ENCODE peak calls at places on chromosomes 5 and 9, in seven cellular contexts. One of them, this sample, is unnamed.

GRCh38 chr5:100872409-100873190 is 30.5 kb downstream of the ST8SIA4 start:
- DNase-seq in activated CD8-positive, alpha-beta memory T cell treated with anti-CD3 and anti-CD28 coated beads for 48 hours: no peak
- DNase-seq in neural progenitor cell: no peak
- DNase-seq in fibroblast of pulmonary artery: no peak
- DNase-seq in GDM1: no peak
- DNase-seq in GM03348: no peak
- DNase-seq in NCI-H1417: no peak
- DNase-seq in this sample: no peak

GRCh38 chr5:75681125-75681830 is 36.0 kb downstream of the POC5 start:
- DNase-seq in activated CD8-positive, alpha-beta memory T cell treated with anti-CD3 and anti-CD28 coated beads for 48 hours: no peak
- DNase-seq in neural progenitor cell: peak; percentile 33
- DNase-seq in fibroblast of pulmonary artery: peak; percentile 69
- DNase-seq in GDM1: no peak
- DNase-seq in GM03348: peak; percentile 28
- DNase-seq in NCI-H1417: peak; percentile 54
- DNase-seq in this sample: peak; percentile 39

GRCh38 chr9:36637491-36638270 is 65.0 kb downstream of the MELK start:
- DNase-seq in activated CD8-positive, alpha-beta memory T cell treated with anti-CD3 and anti-CD28 coated beads for 48 hours: no peak
- DNase-seq in neural progenitor cell: peak; percentile 16
- DNase-seq in fibroblast of pulmonary artery: peak; percentile 35
- DNase-seq in GDM1: no peak
- DNase-seq in GM03348: no peak
- DNase-seq in NCI-H1417: peak; percentile 4
- DNase-seq in this sample: peak; percentile 1

GRCh38 chr5:109053995-109054417 is 306.3 kb downstream of the FER start:
- DNase-seq in activated CD8-positive, alpha-beta memory T cell treated with anti-CD3 and anti-CD28 coated beads for 48 hours: no peak
- DNase-seq in neural progenitor cell: no peak
- DNase-seq in fibroblast of pulmonary artery: peak; percentile 69
- DNase-seq in GDM1: no peak
- DNase-seq in GM03348: peak; percentile 6
- DNase-seq in NCI-H1417: no peak
- DNase-seq in this sample: no peak

GRCh38 chr5:34553544-34553943 is 102.6 kb upstream of the RAI14 start:
- DNase-seq in activated CD8-positive, alpha-beta memory T cell treated with anti-CD3 and anti-CD28 coated beads for 48 hours: no peak
- DNase-seq in neural progenitor cell: no peak
- DNase-seq in fibroblast of pulmonary artery: no peak
- DNase-seq in GDM1: no peak
- DNase-seq in GM03348: no peak
- DNase-seq in NCI-H1417: no peak
- DNase-seq in this sample: no peak

GRCh38 chr5:132293066-132293991 is 865 bp upstream of the SLC22A4 start:
- DNase-seq in activated CD8-positive, alpha-beta memory T cell treated with anti-CD3 and anti-CD28 coated beads for 48 hours: peak; percentile 84
- DNase-seq in neural progenitor cell: peak; percentile 85
- DNase-seq in fibroblast of pulmonary artery: peak; percentile 94
- DNase-seq in GDM1: peak; percentile 79
- DNase-seq in GM03348: peak; percentile 93
- DNase-seq in NCI-H1417: peak; percentile 96
- DNase-seq in this sample: peak; percentile 74

GRCh38 chr9:120891255-120891954 is 14.4 kb upstream of the PHF19 start:
- DNase-seq in activated CD8-positive, alpha-beta memory T cell treated with anti-CD3 and anti-CD28 coated beads for 48 hours: no peak
- DNase-seq in neural progenitor cell: no peak
- DNase-seq in fibroblast of pulmonary artery: no peak
- DNase-seq in GDM1: no peak
- DNase-seq in GM03348: no peak
- DNase-seq in NCI-H1417: no peak
- DNase-seq in this sample: no peak

GRCh38 chr5:33210983-33211382 is 229.8 kb upstream of the TARS1 start:
- DNase-seq in activated CD8-positive, alpha-beta memory T cell treated with anti-CD3 and anti-CD28 coated beads for 48 hours: no peak
- DNase-seq in neural progenitor cell: no peak
- DNase-seq in fibroblast of pulmonary artery: no peak
- DNase-seq in GDM1: no peak
- DNase-seq in GM03348: no peak
- DNase-seq in NCI-H1417: no peak
- DNase-seq in this sample: no peak

GRCh38 chr5:98909363-98909762 is 19.4 kb downstream of the CHD1 start:
- DNase-seq in activated CD8-positive, alpha-beta memory T cell treated with anti-CD3 and anti-CD28 coated beads for 48 hours: no peak
- DNase-seq in neural progenitor cell: no peak
- DNase-seq in fibroblast of pulmonary artery: no peak
- DNase-seq in GDM1: no peak
- DNase-seq in GM03348: peak; percentile 3
- DNase-seq in NCI-H1417: no peak
- DNase-seq in this sample: no peak

GRCh38 chr5:17132444-17133083 is 84.9 kb upstream of the BASP1 start:
- DNase-seq in activated CD8-positive, alpha-beta memory T cell treated with anti-CD3 and anti-CD28 coated beads for 48 hours: no peak
- DNase-seq in neural progenitor cell: peak; percentile 43
- DNase-seq in fibroblast of pulmonary artery: peak; percentile 67
- DNase-seq in GDM1: no peak
- DNase-seq in GM03348: peak; percentile 62
- DNase-seq in NCI-H1417: peak; percentile 94
- DNase-seq in this sample: no peak

GRCh38 chr5:121746763-121747162 is 104.9 kb upstream of the FTMT start:
- DNase-seq in activated CD8-positive, alpha-beta memory T cell treated with anti-CD3 and anti-CD28 coated beads for 48 hours: no peak
- DNase-seq in neural progenitor cell: no peak
- DNase-seq in fibroblast of pulmonary artery: no peak
- DNase-seq in GDM1: no peak
- DNase-seq in GM03348: no peak
- DNase-seq in NCI-H1417: no peak
- DNase-seq in this sample: no peak

GRCh38 chr9:136299116-136299515 is 4.8 kb downstream of the CCDC187 start:
- DNase-seq in activated CD8-positive, alpha-beta memory T cell treated with anti-CD3 and anti-CD28 coated beads for 48 hours: no peak
- DNase-seq in neural progenitor cell: no peak
- DNase-seq in fibroblast of pulmonary artery: no peak
- DNase-seq in GDM1: no peak
- DNase-seq in GM03348: no peak
- DNase-seq in NCI-H1417: no peak
- DNase-seq in this sample: no peak

GRCh38 chr9:35756275-35756742 is 2.2 kb upstream of the MSMP start:
- DNase-seq in activated CD8-positive, alpha-beta memory T cell treated with anti-CD3 and anti-CD28 coated beads for 48 hours: no peak
- DNase-seq in neural progenitor cell: peak; percentile 85
- DNase-seq in fibroblast of pulmonary artery: peak; percentile 26
- DNase-seq in GDM1: no peak
- DNase-seq in GM03348: peak; percentile 51
- DNase-seq in NCI-H1417: no peak
- DNase-seq in this sample: no peak

GRCh38 chr5:96320797-96321196 is 112.3 kb downstream of the PCSK1 start:
- DNase-seq in activated CD8-positive, alpha-beta memory T cell treated with anti-CD3 and anti-CD28 coated beads for 48 hours: no peak
- DNase-seq in neural progenitor cell: no peak
- DNase-seq in fibroblast of pulmonary artery: no peak
- DNase-seq in GDM1: no peak
- DNase-seq in GM03348: no peak
- DNase-seq in NCI-H1417: no peak
- DNase-seq in this sample: no peak

GRCh38 chr9:133558191-133559126 is 24.0 kb downstream of the ADAMTSL2 start:
- DNase-seq in activated CD8-positive, alpha-beta memory T cell treated with anti-CD3 and anti-CD28 coated beads for 48 hours: no peak
- DNase-seq in neural progenitor cell: peak; percentile 52
- DNase-seq in fibroblast of pulmonary artery: peak; percentile 80
- DNase-seq in GDM1: no peak
- DNase-seq in GM03348: peak; percentile 92
- DNase-seq in NCI-H1417: no peak
- DNase-seq in this sample: peak; percentile 3

GRCh38 chr5:8729437-8729836 is 816.4 kb downstream of the SEMA5A start:
- DNase-seq in activated CD8-positive, alpha-beta memory T cell treated with anti-CD3 and anti-CD28 coated beads for 48 hours: no peak
- DNase-seq in neural progenitor cell: no peak
- DNase-seq in fibroblast of pulmonary artery: peak; percentile 51
- DNase-seq in GDM1: no peak
- DNase-seq in GM03348: peak; percentile 36
- DNase-seq in NCI-H1417: no peak
- DNase-seq in this sample: no peak

GRCh38 chr9:131627326-131627845 is 82.1 kb downstream of the PRRT1B start:
- DNase-seq in activated CD8-positive, alpha-beta memory T cell treated with anti-CD3 and anti-CD28 coated beads for 48 hours: no peak
- DNase-seq in neural progenitor cell: no peak
- DNase-seq in fibroblast of pulmonary artery: no peak
- DNase-seq in GDM1: no peak
- DNase-seq in GM03348: no peak
- DNase-seq in NCI-H1417: peak; percentile 40
- DNase-seq in this sample: no peak

GRCh38 chr5:100643473-100643872 is 108.3 kb downstream of the FAM174A start:
- DNase-seq in activated CD8-positive, alpha-beta memory T cell treated with anti-CD3 and anti-CD28 coated beads for 48 hours: no peak
- DNase-seq in neural progenitor cell: peak; percentile 60
- DNase-seq in fibroblast of pulmonary artery: peak; percentile 69
- DNase-seq in GDM1: no peak
- DNase-seq in GM03348: no peak
- DNase-seq in NCI-H1417: peak; percentile 81
- DNase-seq in this sample: no peak

GRCh38 chr5:95810305-95811125 is 12.0 kb downstream of the GLRX start:
- DNase-seq in activated CD8-positive, alpha-beta memory T cell treated with anti-CD3 and anti-CD28 coated beads for 48 hours: no peak
- DNase-seq in neural progenitor cell: no peak
- DNase-seq in fibroblast of pulmonary artery: no peak
- DNase-seq in GDM1: no peak
- DNase-seq in GM03348: no peak
- DNase-seq in NCI-H1417: no peak
- DNase-seq in this sample: no peak

GRCh38 chr5:147098233-147098790 is 136.5 kb upstream of the STK32A start:
- DNase-seq in activated CD8-positive, alpha-beta memory T cell treated with anti-CD3 and anti-CD28 coated beads for 48 hours: no peak
- DNase-seq in neural progenitor cell: peak; percentile 81
- DNase-seq in fibroblast of pulmonary artery: peak; percentile 64
- DNase-seq in GDM1: no peak
- DNase-seq in GM03348: peak; percentile 9
- DNase-seq in NCI-H1417: peak; percentile 90
- DNase-seq in this sample: peak; percentile 48

GRCh38 chr9:89677696-89678393 is 73.0 kb downstream of the GADD45G start:
- DNase-seq in activated CD8-positive, alpha-beta memory T cell treated with anti-CD3 and anti-CD28 coated beads for 48 hours: no peak
- DNase-seq in neural progenitor cell: peak; percentile 94
- DNase-seq in fibroblast of pulmonary artery: peak; percentile 16
- DNase-seq in GDM1: no peak
- DNase-seq in GM03348: no peak
- DNase-seq in NCI-H1417: peak; percentile 97
- DNase-seq in this sample: peak; percentile 19

GRCh38 chr9:133938670-133939258 is 53.4 kb downstream of the VAV2 start:
- DNase-seq in activated CD8-positive, alpha-beta memory T cell treated with anti-CD3 and anti-CD28 coated beads for 48 hours: no peak
- DNase-seq in neural progenitor cell: no peak
- DNase-seq in fibroblast of pulmonary artery: no peak
- DNase-seq in GDM1: no peak
- DNase-seq in GM03348: no peak
- DNase-seq in NCI-H1417: no peak
- DNase-seq in this sample: no peak

GRCh38 chr5:158268286-158268685 is 409.3 kb upstream of the CLINT1 start:
- DNase-seq in activated CD8-positive, alpha-beta memory T cell treated with anti-CD3 and anti-CD28 coated beads for 48 hours: no peak
- DNase-seq in neural progenitor cell: no peak
- DNase-seq in fibroblast of pulmonary artery: no peak
- DNase-seq in GDM1: no peak
- DNase-seq in GM03348: peak; percentile 4
- DNase-seq in NCI-H1417: no peak
- DNase-seq in this sample: no peak

GRCh38 chr9:127292415-127292814 is 27.8 kb downstream of the GARNL3 start:
- DNase-seq in activated CD8-positive, alpha-beta memory T cell treated with anti-CD3 and anti-CD28 coated beads for 48 hours: no peak
- DNase-seq in neural progenitor cell: no peak
- DNase-seq in fibroblast of pulmonary artery: no peak
- DNase-seq in GDM1: no peak
- DNase-seq in GM03348: no peak
- DNase-seq in NCI-H1417: no peak
- DNase-seq in this sample: no peak

GRCh38 chr9:130263601-130264413 is 1.8 kb upstream of the HMCN2 start:
- DNase-seq in activated CD8-positive, alpha-beta memory T cell treated with anti-CD3 and anti-CD28 coated beads for 48 hours: no peak
- DNase-seq in neural progenitor cell: no peak
- DNase-seq in fibroblast of pulmonary artery: no peak
- DNase-seq in GDM1: no peak
- DNase-seq in GM03348: no peak
- DNase-seq in NCI-H1417: no peak
- DNase-seq in this sample: no peak

GRCh38 chr5:172421-172820 is 18.9 kb upstream of the LRRC14B start:
- DNase-seq in activated CD8-positive, alpha-beta memory T cell treated with anti-CD3 and anti-CD28 coated beads for 48 hours: no peak
- DNase-seq in neural progenitor cell: no peak
- DNase-seq in fibroblast of pulmonary artery: no peak
- DNase-seq in GDM1: no peak
- DNase-seq in GM03348: no peak
- DNase-seq in NCI-H1417: no peak
- DNase-seq in this sample: no peak

GRCh38 chr9:79127661-79128060 is 444.1 kb upstream of the TLE4 start:
- DNase-seq in activated CD8-positive, alpha-beta memory T cell treated with anti-CD3 and anti-CD28 coated beads for 48 hours: no peak
- DNase-seq in neural progenitor cell: no peak
- DNase-seq in fibroblast of pulmonary artery: no peak
- DNase-seq in GDM1: no peak
- DNase-seq in GM03348: peak; percentile 44
- DNase-seq in NCI-H1417: no peak
- DNase-seq in this sample: no peak

GRCh38 chr5:78293856-78294249 is 645 bp downstream of the AP3B1 start:
- DNase-seq in activated CD8-positive, alpha-beta memory T cell treated with anti-CD3 and anti-CD28 coated beads for 48 hours: no peak
- DNase-seq in neural progenitor cell: peak; percentile 19
- DNase-seq in fibroblast of pulmonary artery: no peak
- DNase-seq in GDM1: no peak
- DNase-seq in GM03348: peak; percentile 5
- DNase-seq in NCI-H1417: peak; percentile 26
- DNase-seq in this sample: no peak

GRCh38 chr5:16644301-16644889 is 27.6 kb upstream of the RETREG1 start:
- DNase-seq in activated CD8-positive, alpha-beta memory T cell treated with anti-CD3 and anti-CD28 coated beads for 48 hours: no peak
- DNase-seq in neural progenitor cell: no peak
- DNase-seq in fibroblast of pulmonary artery: no peak
- DNase-seq in GDM1: no peak
- DNase-seq in GM03348: no peak
- DNase-seq in NCI-H1417: no peak
- DNase-seq in this sample: no peak

GRCh38 chr5:68342693-68343092 is 127.1 kb downstream of the PIK3R1 start:
- DNase-seq in activated CD8-positive, alpha-beta memory T cell treated with anti-CD3 and anti-CD28 coated beads for 48 hours: no peak
- DNase-seq in neural progenitor cell: no peak
- DNase-seq in fibroblast of pulmonary artery: no peak
- DNase-seq in GDM1: no peak
- DNase-seq in GM03348: no peak
- DNase-seq in NCI-H1417: no peak
- DNase-seq in this sample: no peak

GRCh38 chr5:122656107-122656506 is 118.8 kb upstream of the SNX2 start:
- DNase-seq in activated CD8-positive, alpha-beta memory T cell treated with anti-CD3 and anti-CD28 coated beads for 48 hours: no peak
- DNase-seq in neural progenitor cell: no peak
- DNase-seq in fibroblast of pulmonary artery: no peak
- DNase-seq in GDM1: no peak
- DNase-seq in GM03348: no peak
- DNase-seq in NCI-H1417: no peak
- DNase-seq in this sample: no peak

GRCh38 chr5:123705741-123706140 is 193.8 kb downstream of the CSNK1G3 start:
- DNase-seq in activated CD8-positive, alpha-beta memory T cell treated with anti-CD3 and anti-CD28 coated beads for 48 hours: no peak
- DNase-seq in neural progenitor cell: no peak
- DNase-seq in fibroblast of pulmonary artery: peak; percentile 75
- DNase-seq in GDM1: no peak
- DNase-seq in GM03348: peak; percentile 47
- DNase-seq in NCI-H1417: no peak
- DNase-seq in this sample: no peak

GRCh38 chr5:93006915-93007314 is 574.1 kb downstream of the NR2F1-AS1 start:
- DNase-seq in activated CD8-positive, alpha-beta memory T cell treated with anti-CD3 and anti-CD28 coated beads for 48 hours: no peak
- DNase-seq in neural progenitor cell: no peak
- DNase-seq in fibroblast of pulmonary artery: no peak
- DNase-seq in GDM1: no peak
- DNase-seq in GM03348: no peak
- DNase-seq in NCI-H1417: no peak
- DNase-seq in this sample: no peak

GRCh38 chr5:79851694-79852006 is 139.4 kb downstream of the MTX3 start:
- DNase-seq in activated CD8-positive, alpha-beta memory T cell treated with anti-CD3 and anti-CD28 coated beads for 48 hours: no peak
- DNase-seq in neural progenitor cell: no peak
- DNase-seq in fibroblast of pulmonary artery: no peak
- DNase-seq in GDM1: no peak
- DNase-seq in GM03348: no peak
- DNase-seq in NCI-H1417: no peak
- DNase-seq in this sample: no peak

This sample was measured in NCI-H2227 treated with DMSO at 0.1 percent for 48 hours.